ENCODE peak calls at places on chromosomes 12 and 14, in nine cellular contexts. N, R, F, G, B, X, P, U and Y are unnamed samples. For H3K4me1, the result is how much of the 10 kb centered on the place peaks cover.

GRCh38 chr12:916240-916639 is 33.3 kb downstream of the RAD52 start:
- DNase-seq in N (no peak), R (no peak), F (no peak), G (no peak), B (no peak), X (no peak), P (no peak), U (no peak), Y (peak)

GRCh38 chr12:1882850-1883470 is 35.5 kb downstream of the CACNA2D4 start:
- DNase-seq in N (no peak), R (no peak), F (no peak), G (no peak), B (no peak), X (no peak), P (no peak), U (no peak), Y (no peak)

GRCh38 chr14:51479584-51480305 is 172.0 kb upstream of the FRMD6 start:
- DNase-seq in N (peak), R (no peak), F (no peak), G (no peak), B (no peak), X (no peak), P (peak), U (no peak), Y (no peak)

GRCh38 chr14:60732840-60733483 is 1.6 kb upstream of the MNAT1 start:
- DNase-seq in N (no peak), R (no peak), F (no peak), G (no peak), B (no peak), X (no peak), P (no peak), U (no peak), Y (no peak)

GRCh38 chr14:61992139-61992538 is 229.9 kb downstream of the SNAPC1 start:
- DNase-seq in N (no peak), R (no peak), F (no peak), G (no peak), B (no peak), X (no peak), P (no peak), U (no peak), Y (no peak)

GRCh38 chr12:127750076-127750840 is 516.7 kb upstream of the TMEM132C start:
- DNase-seq in N (no peak), R (no peak), F (no peak), G (no peak), B (no peak), X (no peak), P (no peak), U (no peak), Y (no peak)

GRCh38 chr14:50599700-50600444 is 39.9 kb downstream of the ATL1 start:
- DNase-seq in N (no peak), R (no peak), F (peak), G (no peak), B (no peak), X (peak), P (no peak), U (no peak), Y (no peak)

GRCh38 chr12:41596190-41596589 is 408.1 kb downstream of the PDZRN4 start:
- DNase-seq in N (no peak), R (no peak), F (no peak), G (no peak), B (no peak), X (no peak), P (no peak), U (no peak), Y (no peak)

GRCh38 chr12:98332626-98333025 is 182.8 kb upstream of the TMPO start:
- DNase-seq in N (no peak), R (no peak), F (no peak), G (no peak), B (no peak), X (no peak), P (no peak), U (no peak), Y (no peak)

GRCh38 chr12:130079254-130079653 is 83.0 kb upstream of the FZD10 start:
- DNase-seq in N (no peak), R (no peak), F (no peak), G (no peak), B (no peak), X (no peak), P (no peak), U (no peak), Y (no peak)

GRCh38 chr14:34035177-34035933 is 84.5 kb upstream of the EGLN3 start:
- DNase-seq in N (no peak), R (peak), F (no peak), G (no peak), B (no peak), X (peak), P (no peak), U (no peak), Y (no peak)

GRCh38 chr14:20427231-20428009 is 8.5 kb downstream of the KLHL33 start:
- DNase-seq in N (no peak), R (no peak), F (no peak), G (no peak), B (no peak), X (peak), P (no peak), U (no peak), Y (no peak)

GRCh38 chr14:29712586-29712985 is 215.1 kb downstream of the PRKD1 start:
- DNase-seq in N (no peak), R (no peak), F (no peak), G (no peak), B (no peak), X (no peak), P (no peak), U (no peak), Y (no peak)

GRCh38 chr14:80634106-80634758 is 307.3 kb downstream of the CEP128 start:
- DNase-seq in N (no peak), R (no peak), F (no peak), G (no peak), B (no peak), X (no peak), P (no peak), U (no peak), Y (no peak)

GRCh38 chr14:31567651-31568050 is 6.4 kb downstream of the NUBPL start:
- DNase-seq in N (no peak), R (no peak), F (no peak), G (no peak), B (no peak), X (no peak), P (no peak), U (no peak), Y (no peak)

GRCh38 chr14:31568671-31569070 is 7.5 kb downstream of the NUBPL start:
- DNase-seq in N (no peak), R (no peak), F (no peak), G (no peak), B (no peak), X (no peak), P (no peak), U (no peak), Y (no peak)

GRCh38 chr14:31564194-31564593 is 3.0 kb downstream of the NUBPL start:
- DNase-seq in N (no peak), R (no peak), F (no peak), G (no peak), B (no peak), X (no peak), P (no peak), U (no peak), Y (no peak)

GRCh38 chr14:31566456-31566855 is 5.3 kb downstream of the NUBPL start:
- DNase-seq in N (no peak), R (no peak), F (no peak), G (no peak), B (no peak), X (no peak), P (no peak), U (no peak), Y (no peak)

GRCh38 chr14:31568151-31568550 is 6.9 kb downstream of the NUBPL start:
- DNase-seq in N (no peak), R (no peak), F (no peak), G (no peak), B (no peak), X (no peak), P (no peak), U (no peak), Y (no peak)
- H3K27ac ChIP-seq in N (peak), R (peak), F (no peak), G (no peak), B (peak), X (no peak), P (no peak), U (no peak), Y (no peak)

DNA sequence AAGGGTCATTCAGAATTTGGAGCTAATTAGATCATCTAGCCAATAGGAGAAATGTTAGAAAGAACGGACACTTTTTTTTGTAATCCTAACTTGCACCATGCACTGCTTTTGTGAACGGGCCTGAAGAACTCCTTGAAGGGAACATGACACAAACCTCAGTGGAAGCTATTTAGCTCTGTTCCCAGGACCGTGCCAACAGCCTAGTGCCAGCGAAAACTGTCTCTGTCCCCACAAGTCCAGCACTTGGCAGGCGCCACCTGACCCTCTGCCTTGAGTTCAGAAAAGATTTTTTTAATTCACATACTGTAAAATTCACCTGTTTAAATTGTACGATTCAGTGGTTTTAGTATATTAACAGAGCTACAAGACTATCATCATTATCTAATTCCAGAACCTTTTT is 31.3 kb upstream of the KCNA5 start:
- DNase-seq in N (no peak), R (no peak), F (no peak), G (no peak), B (no peak), X (no peak), P (no peak), U (no peak), Y (no peak)
- H3K4me1 ChIP-seq in N (under half), R (under half), F (under half), G (under half), B (under half), X (under half), P (under half), U (under half), Y (under half)

DNA sequence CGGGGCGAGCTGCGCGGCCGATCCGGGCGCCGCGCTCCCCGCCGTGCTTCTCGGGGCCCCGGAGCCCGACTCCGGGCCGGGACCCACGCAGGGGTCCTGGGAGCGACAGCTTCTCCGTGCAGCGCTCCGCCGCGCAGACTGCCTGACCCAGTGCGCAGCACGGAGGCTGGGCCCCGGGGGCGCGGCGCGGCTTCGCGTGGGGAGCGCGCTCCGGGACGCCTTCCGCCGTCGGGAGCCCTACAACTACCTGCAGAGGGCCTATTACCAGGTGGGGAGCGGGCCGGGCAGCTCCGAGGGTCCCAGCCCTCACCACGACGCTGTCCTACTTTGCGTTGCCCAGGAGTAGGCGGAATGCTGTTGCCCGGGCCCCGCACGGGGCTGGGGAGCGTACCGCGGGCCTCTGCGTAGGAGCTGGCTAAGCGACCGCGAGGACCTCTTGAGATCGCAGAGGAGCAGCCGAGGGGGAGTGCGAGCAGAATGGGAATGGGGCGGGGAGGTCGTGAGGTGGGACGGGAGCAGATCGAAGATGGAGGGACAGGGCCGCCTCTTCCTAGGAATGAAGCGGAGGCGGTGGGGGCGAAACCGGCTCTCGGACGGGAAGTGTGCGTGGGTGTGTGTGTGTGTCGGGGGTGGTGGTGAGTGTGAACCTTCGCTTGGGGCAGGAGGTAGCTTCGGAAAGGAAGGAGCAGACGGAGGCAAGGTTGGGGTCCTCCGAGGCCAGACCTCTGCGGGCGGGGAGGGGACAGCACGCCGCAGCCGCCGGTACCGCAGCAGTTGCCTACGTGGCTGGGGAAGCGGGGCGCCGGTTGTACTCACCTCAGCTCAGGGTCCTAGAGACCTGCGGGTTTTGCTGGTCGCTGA is 694 bp downstream of the P3H3 start:
- DNase-seq in N (peak), R (peak), F (peak), G (no peak), B (peak), X (no peak), P (no peak), U (peak), Y (peak)
- H3K4me3 ChIP-seq in N (peak), R (peak), F (peak), G (peak), B (peak), X (peak), P (peak), U (peak), Y (peak)

DNA sequence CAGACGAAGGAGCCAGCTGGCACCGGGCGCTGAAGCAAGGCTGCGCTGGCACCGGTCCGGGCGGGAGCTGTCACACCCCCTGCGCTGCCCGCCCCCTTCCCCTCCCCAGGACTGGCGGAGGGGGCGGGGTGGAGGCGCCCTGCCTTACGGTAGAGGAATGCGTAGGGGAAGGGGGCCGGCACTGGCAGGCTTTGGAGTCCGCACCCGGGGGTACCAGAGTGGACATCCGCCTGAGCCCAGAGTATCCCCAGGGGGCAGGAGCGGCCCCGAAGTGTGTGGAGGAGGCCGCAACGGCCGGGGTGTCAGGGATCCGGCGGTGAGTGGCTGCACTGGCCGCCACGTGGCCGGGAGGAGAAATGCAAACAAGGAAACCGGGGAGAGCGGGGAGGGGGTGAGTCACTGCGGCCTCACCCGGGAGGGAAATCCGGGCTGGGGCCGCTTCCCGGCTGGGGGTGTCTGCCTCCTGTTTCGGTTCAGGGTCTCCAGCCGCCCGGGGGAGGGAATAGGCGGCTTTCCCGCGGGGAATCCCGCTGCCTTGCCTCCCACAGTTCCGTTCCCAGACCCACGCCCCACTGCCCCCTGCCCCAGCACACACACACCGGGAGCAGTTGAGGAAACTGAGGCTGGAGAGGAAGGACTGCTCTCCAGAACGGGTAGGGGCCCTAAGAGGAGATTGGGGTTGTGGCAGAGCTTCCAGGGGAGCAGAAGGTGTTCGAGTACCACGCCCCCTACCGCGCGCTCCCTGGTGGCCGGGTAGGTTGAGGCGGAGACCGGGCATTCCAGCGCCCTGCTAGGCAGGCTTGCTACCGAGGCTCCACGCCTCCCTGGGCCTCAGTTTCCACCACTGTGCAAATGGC is at the start of gene RAPGEF3:
- DNase-seq in N (peak), R (peak), F (peak), G (peak), B (peak), X (peak), P (peak), U (peak), Y (peak)
- H3K27ac ChIP-seq in N (peak), R (peak), F (peak), G (no peak), B (peak), X (no peak), P (peak), U (peak), Y (peak)

GRCh38 chr12:53622724-53623123 is 3.5 kb downstream of the ATF7 start:
- DNase-seq in N (no peak), R (no peak), F (no peak), G (no peak), B (no peak), X (no peak), P (no peak), U (no peak), Y (no peak)
- H3K4me1 ChIP-seq in N (under half), R (under half), F (half or more), G (under half), B (under half), X (under half), P (under half), U (under half), Y (under half)

GRCh38 chr14:23364604-23365352 is at the start of gene EFS:
- DNase-seq in N (no peak), R (no peak), F (no peak), G (no peak), B (peak), X (no peak), P (no peak), U (no peak), Y (no peak)
- H3K4me3 ChIP-seq in N (peak), R (peak), F (no peak), G (no peak), B (peak), X (no peak), P (peak), U (peak), Y (peak)

GRCh38 chr12:108933950-108934349 is 54.1 kb downstream of the DAO start:
- DNase-seq in N (no peak), R (no peak), F (no peak), G (no peak), B (no peak), X (no peak), P (no peak), U (no peak), Y (no peak)

GRCh38 chr12:108928695-108929094 is 48.8 kb downstream of the DAO start:
- DNase-seq in N (no peak), R (no peak), F (no peak), G (no peak), B (no peak), X (no peak), P (no peak), U (no peak), Y (no peak)

GRCh38 chr12:108935165-108935564 is 55.3 kb downstream of the DAO start:
- DNase-seq in N (no peak), R (no peak), F (no peak), G (no peak), B (no peak), X (no peak), P (no peak), U (no peak), Y (no peak)

GRCh38 chr12:108930756-108931155 is 50.9 kb downstream of the DAO start:
- DNase-seq in N (no peak), R (no peak), F (no peak), G (no peak), B (no peak), X (no peak), P (no peak), U (no peak), Y (no peak)

DNA sequence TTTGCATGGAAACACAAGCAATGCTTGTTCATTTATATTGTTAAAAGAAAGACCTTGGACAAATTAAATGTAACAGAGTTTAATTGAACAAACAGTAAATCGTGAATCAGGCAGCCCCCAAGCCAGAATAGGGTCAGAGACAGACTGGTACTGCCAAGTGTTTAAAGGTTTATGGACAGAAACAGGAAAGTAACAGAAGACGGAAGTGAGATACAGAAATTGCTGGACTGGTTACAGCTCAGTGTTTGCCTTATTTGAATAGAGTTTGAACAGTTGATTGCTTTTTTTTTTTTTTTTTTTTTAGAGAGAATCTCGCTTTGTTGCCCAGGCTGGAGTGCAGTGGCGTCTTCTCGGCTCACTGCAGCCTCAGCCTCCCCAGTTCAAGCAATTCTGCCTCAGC is 50.3 kb downstream of the DAO start:
- DNase-seq in N (no peak), R (no peak), F (no peak), G (no peak), B (no peak), X (no peak), P (no peak), U (no peak), Y (no peak)
- H3K27ac ChIP-seq in N (no peak), R (peak), F (no peak), G (no peak), B (no peak), X (no peak), P (no peak), U (no peak), Y (no peak)

GRCh38 chr12:122032570-122032969 is 10.9 kb downstream of the BCL7A start:
- DNase-seq in N (no peak), R (no peak), F (no peak), G (no peak), B (no peak), X (no peak), P (no peak), U (no peak), Y (no peak)

GRCh38 chr12:122030427-122030825 is 8.7 kb downstream of the BCL7A start:
- DNase-seq in N (no peak), R (no peak), F (no peak), G (no peak), B (no peak), X (no peak), P (no peak), U (no peak), Y (no peak)

GRCh38 chr12:122031342-122032216 is 9.9 kb downstream of the BCL7A start:
- DNase-seq in N (no peak), R (peak), F (no peak), G (no peak), B (peak), X (no peak), P (peak), U (no peak), Y (peak)

GRCh38 chr12:122036153-122036552 is 14.5 kb downstream of the BCL7A start:
- DNase-seq in N (no peak), R (no peak), F (no peak), G (no peak), B (no peak), X (no peak), P (no peak), U (no peak), Y (no peak)

GRCh38 chr12:122035292-122035691 is 13.6 kb downstream of the BCL7A start:
- DNase-seq in N (no peak), R (peak), F (no peak), G (no peak), B (no peak), X (no peak), P (no peak), U (no peak), Y (peak)
- H3K4me1 ChIP-seq in N (under half), R (under half), F (under half), G (under half), B (under half), X (under half), P (under half), U (under half), Y (under half)

GRCh38 chr12:7905071-7905470 is 30.9 kb downstream of the SLC2A3 start:
- DNase-seq in N (no peak), R (no peak), F (no peak), G (no peak), B (no peak), X (no peak), P (no peak), U (no peak), Y (no peak)
- H3K4me3 ChIP-seq in N (no peak), R (no peak), F (no peak), G (no peak), B (no peak), X (no peak), P (no peak), U (no peak), Y (no peak)